ENCODE peak calls at places on chromosomes 13 and 19, in eight cellular contexts. One of them, this sample, is unnamed.

GRCh38 chr13:24217601-24218281 is 57.2 kb downstream of the SPATA13 start:
- DNase-seq in GM06990: no peak
- DNase-seq in heart left ventricle: no peak
- DNase-seq in epithelial cell of esophagus: peak
- DNase-seq in HFF-Myc: no peak
- DNase-seq in astrocyte of the cerebellum: no peak
- DNase-seq in IMR-90: no peak
- DNase-seq in WERI-Rb-1: no peak
- DNase-seq in this sample: no peak

GRCh38 chr19:2820112-2820702 is 539 bp downstream of the ZNF554 start:
- DNase-seq in epithelial cell of esophagus: no peak
- DNase-seq in heart left ventricle: no peak
- DNase-seq in WERI-Rb-1: no peak
- DNase-seq in HFF-Myc: no peak
- DNase-seq in astrocyte of the cerebellum: no peak
- DNase-seq in IMR-90: no peak
- DNase-seq in GM06990: no peak
- DNase-seq in this sample: no peak

GRCh38 chr19:18286973-18287635 is 5.7 kb upstream of the JUND start:
- DNase-seq in epithelial cell of esophagus: no peak
- DNase-seq in HFF-Myc: no peak
- DNase-seq in IMR-90: no peak
- DNase-seq in WERI-Rb-1: no peak
- DNase-seq in astrocyte of the cerebellum: no peak
- DNase-seq in heart left ventricle: no peak
- DNase-seq in GM06990: no peak
- DNase-seq in this sample: no peak

GRCh38 chr13:39415403-39415802 is 187.6 kb downstream of the LHFPL6 start:
- DNase-seq in epithelial cell of esophagus: peak
- DNase-seq in heart left ventricle: peak
- DNase-seq in WERI-Rb-1: peak
- DNase-seq in astrocyte of the cerebellum: no peak
- DNase-seq in HFF-Myc: peak
- DNase-seq in GM06990: no peak
- DNase-seq in IMR-90: peak
- DNase-seq in this sample: no peak

GRCh38 chr19:42132030-42132628 is at the start of gene POU2F2:
- DNase-seq in epithelial cell of esophagus: peak
- DNase-seq in HFF-Myc: no peak
- DNase-seq in WERI-Rb-1: no peak
- DNase-seq in IMR-90: no peak
- DNase-seq in GM06990: peak
- DNase-seq in heart left ventricle: peak
- DNase-seq in astrocyte of the cerebellum: no peak
- DNase-seq in this sample: peak

GRCh38 chr19:38596057-38596981 is 21.4 kb downstream of the MAP4K1 start:
- DNase-seq in epithelial cell of esophagus: peak
- DNase-seq in astrocyte of the cerebellum: no peak
- DNase-seq in heart left ventricle: no peak
- DNase-seq in WERI-Rb-1: peak
- DNase-seq in IMR-90: no peak
- DNase-seq in HFF-Myc: peak
- DNase-seq in GM06990: no peak
- DNase-seq in this sample: no peak

GRCh38 chr19:17889609-17890214 is 18.0 kb downstream of the SLC5A5 start:
- DNase-seq in GM06990: no peak
- DNase-seq in astrocyte of the cerebellum: peak
- DNase-seq in epithelial cell of esophagus: peak
- DNase-seq in HFF-Myc: no peak
- DNase-seq in IMR-90: peak
- DNase-seq in WERI-Rb-1: no peak
- DNase-seq in heart left ventricle: no peak
- DNase-seq in this sample: no peak

GRCh38 chr13:56917966-56918365 is 222.8 kb upstream of the PRR20A start:
- DNase-seq in GM06990: no peak
- DNase-seq in astrocyte of the cerebellum: no peak
- DNase-seq in heart left ventricle: no peak
- DNase-seq in IMR-90: no peak
- DNase-seq in epithelial cell of esophagus: no peak
- DNase-seq in HFF-Myc: no peak
- DNase-seq in WERI-Rb-1: no peak
- DNase-seq in this sample: no peak

GRCh38 chr19:48551437-48552302 is at the start of gene SULT2B1:
- DNase-seq in epithelial cell of esophagus: peak
- DNase-seq in HFF-Myc: no peak
- DNase-seq in IMR-90: no peak
- DNase-seq in WERI-Rb-1: no peak
- DNase-seq in GM06990: no peak
- DNase-seq in heart left ventricle: no peak
- DNase-seq in astrocyte of the cerebellum: no peak
- DNase-seq in this sample: no peak

GRCh38 chr19:57473646-57474045 is 3.7 kb downstream of the ZNF772 start:
- DNase-seq in astrocyte of the cerebellum: no peak
- DNase-seq in IMR-90: no peak
- DNase-seq in GM06990: no peak
- DNase-seq in epithelial cell of esophagus: no peak
- DNase-seq in WERI-Rb-1: no peak
- DNase-seq in HFF-Myc: no peak
- DNase-seq in heart left ventricle: no peak
- DNase-seq in this sample: no peak

GRCh38 chr13:42363941-42364612 is 92.1 kb downstream of the AKAP11 start:
- DNase-seq in astrocyte of the cerebellum: no peak
- DNase-seq in WERI-Rb-1: no peak
- DNase-seq in epithelial cell of esophagus: peak
- DNase-seq in heart left ventricle: no peak
- DNase-seq in IMR-90: peak
- DNase-seq in GM06990: no peak
- DNase-seq in HFF-Myc: no peak
- DNase-seq in this sample: no peak

GRCh38 chr19:53945441-53945840 is 17.3 kb upstream of the CACNG8 start:
- DNase-seq in IMR-90: peak
- DNase-seq in epithelial cell of esophagus: no peak
- DNase-seq in WERI-Rb-1: peak
- DNase-seq in heart left ventricle: no peak
- DNase-seq in GM06990: no peak
- DNase-seq in astrocyte of the cerebellum: no peak
- DNase-seq in HFF-Myc: no peak
- DNase-seq in this sample: no peak

GRCh38 chr19:2613507-2614295 is 88.8 kb downstream of the GNG7 start:
- DNase-seq in IMR-90: peak
- DNase-seq in epithelial cell of esophagus: peak
- DNase-seq in HFF-Myc: no peak
- DNase-seq in heart left ventricle: no peak
- DNase-seq in WERI-Rb-1: peak
- DNase-seq in GM06990: peak
- DNase-seq in astrocyte of the cerebellum: no peak
- DNase-seq in this sample: no peak

DNA sequence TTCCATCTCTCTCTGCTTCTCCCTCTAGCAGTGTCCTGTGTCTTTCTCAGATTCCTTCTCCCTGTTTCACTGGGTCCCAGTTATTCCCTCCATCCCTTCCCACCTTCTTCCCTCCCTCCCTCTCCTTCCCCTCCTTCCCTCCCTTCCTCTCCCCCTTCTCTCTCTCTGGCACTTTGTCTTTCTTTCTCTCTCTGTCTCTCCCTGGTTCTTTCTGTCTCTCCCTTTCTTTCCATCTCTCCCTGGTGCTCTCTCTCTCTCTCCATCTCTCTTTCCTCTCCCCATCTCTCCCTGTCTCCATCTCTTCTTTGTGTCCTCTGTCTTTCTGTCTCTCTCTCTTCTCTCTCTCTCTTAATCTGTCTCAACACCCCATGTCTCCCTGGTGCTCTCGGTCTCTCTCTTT is 31.7 kb upstream of the CYP2B6 start:
- DNase-seq in heart left ventricle: no peak
- DNase-seq in epithelial cell of esophagus: no peak
- DNase-seq in HFF-Myc: no peak
- DNase-seq in astrocyte of the cerebellum: no peak
- DNase-seq in GM06990: no peak
- DNase-seq in IMR-90: no peak
- DNase-seq in WERI-Rb-1: no peak
- DNase-seq in this sample: no peak
- TF ChIP-seq CTCF in heart left ventricle: no peak
- TF ChIP-seq CTCF in epithelial cell of esophagus: no peak
- TF ChIP-seq CTCF in HFF-Myc: no peak
- TF ChIP-seq CTCF in astrocyte of the cerebellum: no peak
- TF ChIP-seq CTCF in GM06990: no peak
- TF ChIP-seq CTCF in IMR-90: no peak
- TF ChIP-seq CTCF in WERI-Rb-1: no peak
- TF ChIP-seq CTCF in this sample: no peak

GRCh38 chr19:33390908-33391630 is 17.6 kb downstream of the CEBPG start:
- DNase-seq in GM06990: no peak
- DNase-seq in heart left ventricle: peak
- DNase-seq in IMR-90: no peak
- DNase-seq in WERI-Rb-1: no peak
- DNase-seq in epithelial cell of esophagus: no peak
- DNase-seq in astrocyte of the cerebellum: no peak
- DNase-seq in HFF-Myc: no peak
- DNase-seq in this sample: no peak

GRCh38 chr19:33391631-33392249 is 18.2 kb downstream of the CEBPG start:
- DNase-seq in IMR-90: no peak
- DNase-seq in HFF-Myc: no peak
- DNase-seq in astrocyte of the cerebellum: no peak
- DNase-seq in GM06990: no peak
- DNase-seq in WERI-Rb-1: no peak
- DNase-seq in epithelial cell of esophagus: no peak
- DNase-seq in heart left ventricle: no peak
- DNase-seq in this sample: no peak

GRCh38 chr19:33389574-33390119 is 16.1 kb downstream of the CEBPG start:
- DNase-seq in astrocyte of the cerebellum: no peak
- DNase-seq in epithelial cell of esophagus: no peak
- DNase-seq in WERI-Rb-1: no peak
- DNase-seq in IMR-90: no peak
- DNase-seq in GM06990: no peak
- DNase-seq in heart left ventricle: peak
- DNase-seq in HFF-Myc: no peak
- DNase-seq in this sample: no peak

GRCh38 chr19:33388817-33389573 is 15.5 kb downstream of the CEBPG start:
- DNase-seq in astrocyte of the cerebellum: no peak
- DNase-seq in WERI-Rb-1: no peak
- DNase-seq in GM06990: no peak
- DNase-seq in HFF-Myc: no peak
- DNase-seq in epithelial cell of esophagus: no peak
- DNase-seq in heart left ventricle: peak
- DNase-seq in IMR-90: no peak
- DNase-seq in this sample: no peak

DNA sequence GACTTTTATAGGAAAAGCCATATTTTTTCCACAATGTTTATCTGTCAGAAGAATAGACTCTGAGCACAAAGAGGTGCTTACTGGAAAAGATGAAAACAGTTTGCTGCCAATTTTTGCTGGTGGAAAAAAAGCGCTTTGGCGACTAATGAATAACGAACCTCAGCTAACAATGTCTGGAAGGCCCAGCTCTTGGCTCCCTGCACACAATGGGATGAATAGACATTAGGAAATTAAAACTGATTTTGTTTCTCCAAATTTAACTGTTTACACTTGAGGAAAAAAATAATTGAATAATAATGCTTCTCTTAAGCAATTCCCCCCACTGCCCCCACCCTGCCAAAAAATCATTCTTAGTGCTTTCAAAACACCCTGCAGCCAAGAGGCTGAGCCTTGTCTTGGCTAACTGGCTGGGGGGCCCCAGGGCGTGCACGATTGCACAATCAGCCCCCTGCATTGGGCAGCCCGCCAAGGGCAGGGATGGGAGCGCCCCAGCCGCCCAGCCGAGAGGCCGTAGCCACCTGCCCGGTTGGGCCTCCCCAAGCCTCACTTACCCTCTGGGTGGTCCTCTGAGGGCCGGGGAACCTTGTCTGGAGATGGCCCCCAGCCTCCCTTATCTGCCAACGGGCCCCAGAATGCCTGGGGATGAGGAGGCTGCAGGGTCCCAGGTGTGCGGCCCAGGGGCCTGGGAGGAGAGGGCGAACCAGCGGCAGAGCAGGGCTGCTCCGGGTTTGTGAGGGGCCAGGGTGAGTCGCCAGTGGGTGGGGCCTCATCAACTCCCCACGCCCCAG is 16.8 kb downstream of the CEBPG start:
- DNase-seq in epithelial cell of esophagus: peak
- DNase-seq in heart left ventricle: peak
- DNase-seq in IMR-90: no peak
- DNase-seq in GM06990: no peak
- DNase-seq in HFF-Myc: no peak
- DNase-seq in astrocyte of the cerebellum: peak
- DNase-seq in WERI-Rb-1: no peak
- DNase-seq in this sample: no peak
- H3K4me3 ChIP-seq in epithelial cell of esophagus: no peak
- H3K4me3 ChIP-seq in heart left ventricle: no peak
- H3K4me3 ChIP-seq in IMR-90: no peak
- H3K4me3 ChIP-seq in GM06990: no peak
- H3K4me3 ChIP-seq in HFF-Myc: no peak
- H3K4me3 ChIP-seq in astrocyte of the cerebellum: no peak
- H3K4me3 ChIP-seq in WERI-Rb-1: no peak
- H3K4me3 ChIP-seq in this sample: no peak

GRCh38 chr13:54004026-54004699 is 975.5 kb downstream of the OLFM4 start:
- DNase-seq in epithelial cell of esophagus: peak
- DNase-seq in IMR-90: no peak
- DNase-seq in WERI-Rb-1: no peak
- DNase-seq in HFF-Myc: no peak
- DNase-seq in heart left ventricle: no peak
- DNase-seq in astrocyte of the cerebellum: no peak
- DNase-seq in GM06990: no peak
- DNase-seq in this sample: no peak
- TF ChIP-seq CTCF in epithelial cell of esophagus: no peak
- TF ChIP-seq CTCF in IMR-90: no peak
- TF ChIP-seq CTCF in WERI-Rb-1: no peak
- TF ChIP-seq CTCF in HFF-Myc: no peak
- TF ChIP-seq CTCF in heart left ventricle: no peak
- TF ChIP-seq CTCF in astrocyte of the cerebellum: no peak
- TF ChIP-seq CTCF in GM06990: no peak
- TF ChIP-seq CTCF in this sample: no peak

GRCh38 chr19:10335149-10336053 is 2.1 kb upstream of the RAVER1 start:
- DNase-seq in GM06990: no peak
- DNase-seq in IMR-90: no peak
- DNase-seq in astrocyte of the cerebellum: no peak
- DNase-seq in heart left ventricle: no peak
- DNase-seq in epithelial cell of esophagus: no peak
- DNase-seq in WERI-Rb-1: no peak
- DNase-seq in HFF-Myc: no peak
- DNase-seq in this sample: no peak

GRCh38 chr19:10339380-10339960 is at the start of gene ICAM3:
- DNase-seq in HFF-Myc: no peak
- DNase-seq in epithelial cell of esophagus: no peak
- DNase-seq in IMR-90: no peak
- DNase-seq in WERI-Rb-1: no peak
- DNase-seq in GM06990: peak
- DNase-seq in astrocyte of the cerebellum: no peak
- DNase-seq in heart left ventricle: no peak
- DNase-seq in this sample: peak

GRCh38 chr19:10343495-10343894 is 4.1 kb upstream of the ICAM3 start:
- DNase-seq in GM06990: no peak
- DNase-seq in IMR-90: no peak
- DNase-seq in astrocyte of the cerebellum: no peak
- DNase-seq in heart left ventricle: no peak
- DNase-seq in WERI-Rb-1: no peak
- DNase-seq in HFF-Myc: no peak
- DNase-seq in epithelial cell of esophagus: peak
- DNase-seq in this sample: no peak

GRCh38 chr19:10338940-10339339 is 484 bp downstream of the ICAM3 start:
- DNase-seq in IMR-90: no peak
- DNase-seq in GM06990: no peak
- DNase-seq in epithelial cell of esophagus: no peak
- DNase-seq in heart left ventricle: no peak
- DNase-seq in astrocyte of the cerebellum: no peak
- DNase-seq in HFF-Myc: no peak
- DNase-seq in WERI-Rb-1: no peak
- DNase-seq in this sample: no peak

GRCh38 chr19:10339977-10340376 is 553 bp upstream of the ICAM3 start:
- DNase-seq in epithelial cell of esophagus: no peak
- DNase-seq in IMR-90: no peak
- DNase-seq in HFF-Myc: no peak
- DNase-seq in astrocyte of the cerebellum: no peak
- DNase-seq in GM06990: no peak
- DNase-seq in WERI-Rb-1: no peak
- DNase-seq in heart left ventricle: no peak
- DNase-seq in this sample: no peak
- H3K4me3 ChIP-seq in epithelial cell of esophagus: no peak
- H3K4me3 ChIP-seq in IMR-90: no peak
- H3K4me3 ChIP-seq in HFF-Myc: no peak
- H3K4me3 ChIP-seq in astrocyte of the cerebellum: no peak
- H3K4me3 ChIP-seq in GM06990: peak
- H3K4me3 ChIP-seq in WERI-Rb-1: no peak
- H3K4me3 ChIP-seq in heart left ventricle: no peak
- H3K4me3 ChIP-seq in this sample: peak

This sample was measured in GM12864.